ENCODE peak calls at places on chromosomes 6 and 20, in six cellular contexts. B is glutamatergic neuron, V is Daoy, Y is activated T-cell treated with anti-CD3 and anti-CD28 coated beads for 24 hours, T is RWPE1, G is A549. P is an unnamed sample.

GRCh38 chr6:38400101-38400500 is 239.6 kb downstream of the BTBD9 start:
- DNase-seq in B (no peak), V (no peak), Y (no peak), T (no peak), G (no peak), P (no peak)

GRCh38 chr6:40962241-40962640 is 76.8 kb downstream of the UNC5CL start:
- DNase-seq in B (no peak), V (peak), Y (no peak), T (peak), G (peak), P (peak)

GRCh38 chr6:22145823-22146379 is 150.9 kb downstream of the PRL start:
- DNase-seq in B (no peak), V (peak), Y (no peak), T (no peak), G (no peak), P (peak)

GRCh38 chr6:149107520-149107919 is 210.0 kb upstream of the TAB2 start:
- DNase-seq in B (no peak), V (no peak), Y (no peak), T (no peak), G (no peak), P (no peak)

GRCh38 chr6:105805581-105806023 is 280.5 kb upstream of the PRDM1 start:
- DNase-seq in B (no peak), V (no peak), Y (no peak), T (no peak), G (no peak), P (no peak)

GRCh38 chr6:30678964-30679726 is 6.3 kb upstream of the DHX16 start:
- DNase-seq in B (peak), V (peak), Y (peak), T (peak), G (peak), P (peak)

GRCh38 chr6:142822882-142823578 is 121.9 kb downstream of the HIVEP2 start:
- DNase-seq in B (peak), V (peak), Y (no peak), T (no peak), G (peak), P (peak)

GRCh38 chr20:3927486-3928291 is 38.5 kb downstream of the PANK2 start:
- DNase-seq in B (peak), V (no peak), Y (no peak), T (no peak), G (no peak), P (no peak)

GRCh38 chr6:163583558-163583957 is 169.0 kb downstream of the QKI start:
- DNase-seq in B (no peak), V (peak), Y (no peak), T (no peak), G (no peak), P (no peak)

GRCh38 chr6:69729870-69730449 is 66.8 kb downstream of the LMBRD1 start:
- DNase-seq in B (no peak), V (no peak), Y (no peak), T (peak), G (no peak), P (peak)

GRCh38 chr6:161736796-161737292 is 463.0 kb upstream of the AGPAT4 start:
- DNase-seq in B (no peak), V (no peak), Y (no peak), T (no peak), G (no peak), P (no peak)

GRCh38 chr6:139852484-139853140 is 478.2 kb upstream of the CITED2 start:
- DNase-seq in B (no peak), V (peak), Y (no peak), T (no peak), G (no peak), P (no peak)

GRCh38 chr20:24948939-24949679 is at the start of gene CST7:
- DNase-seq in B (no peak), V (no peak), Y (peak), T (no peak), G (no peak), P (no peak)

GRCh38 chr20:24994186-24994465 is 1.6 kb upstream of the APMAP start:
- DNase-seq in B (no peak), V (no peak), Y (no peak), T (no peak), G (no peak), P (no peak)

GRCh38 chr20:52675414-52675813 is 296.7 kb upstream of the TSHZ2 start:
- DNase-seq in B (no peak), V (no peak), Y (no peak), T (no peak), G (no peak), P (no peak)

GRCh38 chr20:62892348-62893304 is 31.0 kb upstream of the TCFL5 start:
- DNase-seq in B (no peak), V (no peak), Y (no peak), T (no peak), G (no peak), P (no peak)

GRCh38 chr6:84135291-84135690 is 92.2 kb downstream of the CEP162 start:
- DNase-seq in B (no peak), V (no peak), Y (no peak), T (peak), G (no peak), P (no peak)

GRCh38 chr20:37729909-37730308 is 36.1 kb downstream of the CTNNBL1 start:
- DNase-seq in B (no peak), V (no peak), Y (no peak), T (peak), G (no peak), P (no peak)

GRCh38 chr6:43716099-43716498 is 28.5 kb upstream of the MRPS18A start:
- DNase-seq in B (no peak), V (peak), Y (no peak), T (no peak), G (no peak), P (peak)

GRCh38 chr6:111793711-111794111 is 79.5 kb downstream of the FYN start:
- DNase-seq in B (no peak), V (no peak), Y (no peak), T (no peak), G (no peak), P (no peak)

GRCh38 chr6:53568776-53569616 is 24.1 kb upstream of the GCLC start:
- DNase-seq in B (no peak), V (no peak), Y (no peak), T (no peak), G (no peak), P (no peak)

GRCh38 chr6:163092846-163093245 is 321.7 kb upstream of the QKI start:
- DNase-seq in B (no peak), V (no peak), Y (no peak), T (no peak), G (no peak), P (no peak)

GRCh38 chr20:45484676-45485075 is 15.1 kb downstream of the WFDC2 start:
- DNase-seq in B (no peak), V (no peak), Y (no peak), T (no peak), G (no peak), P (no peak)

GRCh38 chr20:3732327-3733118 is at the start of gene HSPA12B:
- DNase-seq in B (no peak), V (no peak), Y (no peak), T (no peak), G (no peak), P (no peak)

GRCh38 chr20:9166153-9166780 is 97.4 kb downstream of the PLCB4 start:
- DNase-seq in B (no peak), V (no peak), Y (no peak), T (no peak), G (peak), P (no peak)

GRCh38 chr20:47354710-47355488 is 1.6 kb downstream of the ZMYND8 start:
- DNase-seq in B (no peak), V (no peak), Y (no peak), T (peak), G (no peak), P (no peak)

GRCh38 chr20:34871320-34871926 is 1.2 kb downstream of the GGT7 start:
- DNase-seq in B (no peak), V (no peak), Y (no peak), T (no peak), G (no peak), P (no peak)

GRCh38 chr6:111683749-111684267 is 78.1 kb upstream of the TRAF3IP2 start:
- DNase-seq in B (no peak), V (no peak), Y (no peak), T (no peak), G (no peak), P (no peak)

GRCh38 chr6:55636406-55637102 is 57.6 kb upstream of the HMGCLL1 start:
- DNase-seq in B (no peak), V (peak), Y (no peak), T (peak), G (peak), P (peak)

P was measured in A673.